ENCODE peak calls at places on chromosomes 3 and 15, in seven cellular contexts. Q, C, F, M, P, R and K are unnamed samples.

GRCh38 chr3:127488141-127488672 is 102.3 kb downstream of the TPRA1 start:
- DNase-seq in C (no peak), P (no peak), M (no peak), R (no peak), Q (no peak), F (no peak), K (no peak)

GRCh38 chr3:183262979-183263378 is 9.9 kb downstream of the B3GNT5 start:
- DNase-seq in R (no peak), M (no peak), F (no peak), Q (no peak), C (no peak), P (no peak), K (no peak)

GRCh38 chr3:33941804-33942203 is 143.4 kb downstream of the PDCD6IP start:
- DNase-seq in R (no peak), M (no peak), P (no peak), C (no peak), F (no peak), Q (no peak), K (no peak)

GRCh38 chr15:38307251-38307650 is 54.6 kb downstream of the SPRED1 start:
- DNase-seq in R (no peak), C (no peak), Q (no peak), M (no peak), F (no peak), P (no peak), K (no peak)

GRCh38 chr3:23648326-23648964 is 157.3 kb upstream of the UBE2E1 start:
- DNase-seq in C (no peak), P (peak; percentile 37), Q (no peak), F (peak; percentile 35), R (no peak), M (peak; percentile 70), K (no peak)

GRCh38 chr3:7546219-7546618 is 685.3 kb downstream of the GRM7 start:
- DNase-seq in F (no peak), Q (no peak), P (peak; percentile 42), R (no peak), C (no peak), M (no peak), K (no peak)

GRCh38 chr3:25441234-25441856 is 13.3 kb downstream of the RARB start:
- DNase-seq in Q (no peak), F (no peak), M (peak; percentile 42), P (no peak), C (no peak), R (no peak), K (no peak)

GRCh38 chr3:46094506-46094905 is 67.2 kb upstream of the XCR1 start:
- DNase-seq in F (no peak), R (no peak), M (no peak), P (no peak), Q (no peak), C (no peak), K (no peak)

GRCh38 chr3:41580274-41580959 is 381.1 kb downstream of the CTNNB1 start:
- DNase-seq in R (no peak), F (no peak), C (no peak), M (no peak), P (no peak), Q (no peak), K (no peak)

GRCh38 chr3:15769256-15769915 is 28.4 kb downstream of the ANKRD28 start:
- DNase-seq in C (no peak), Q (no peak), F (no peak), P (no peak), M (no peak), R (no peak), K (no peak)

GRCh38 chr15:35925634-35926380 is 379.8 kb upstream of the DPH6 start:
- DNase-seq in C (no peak), R (no peak), M (no peak), Q (no peak), P (peak; percentile 47), F (peak; percentile 36), K (no peak)

GRCh38 chr3:179234244-179234643 is 16.7 kb downstream of the KCNMB3 start:
- DNase-seq in Q (no peak), C (no peak), R (no peak), M (no peak), P (no peak), F (no peak), K (no peak)

GRCh38 chr15:50247819-50248650 is 17.5 kb downstream of the HDC start:
- DNase-seq in C (no peak), P (peak; percentile 23), R (peak; percentile 88), Q (peak; percentile 38), M (peak; percentile 63), F (peak; percentile 63), K (no peak)

GRCh38 chr3:189833266-189833665 is 202.1 kb downstream of the TP63 start:
- DNase-seq in P (no peak), Q (no peak), C (no peak), R (no peak), F (no peak), M (no peak), K (no peak)

GRCh38 chr3:160217675-160218074 is 7.5 kb upstream of the C3orf80 start:
- DNase-seq in P (no peak), C (no peak), M (no peak), R (no peak), F (no peak), Q (no peak), K (no peak)

GRCh38 chr15:36814708-36815107 is 235.3 kb downstream of the CDIN1 start:
- DNase-seq in F (no peak), R (no peak), M (no peak), C (no peak), Q (no peak), P (no peak), K (no peak)

GRCh38 chr3:119580148-119580760 is 962 bp downstream of the ADPRH start:
- DNase-seq in Q (no peak), P (no peak), M (peak; percentile 42), F (no peak), C (no peak), R (peak; percentile 87), K (no peak)

GRCh38 chr15:78174398-78174797 is 25.2 kb downstream of the IDH3A start:
- DNase-seq in C (no peak), F (no peak), Q (no peak), R (peak; percentile 80), P (no peak), M (no peak), K (no peak)

GRCh38 chr3:101850327-101851048 is 1.2 kb downstream of the NFKBIZ start:
- DNase-seq in P (peak; percentile 40), F (peak; percentile 53), M (peak; percentile 51), R (no peak), Q (no peak), C (no peak), K (no peak)

GRCh38 chr3:125357032-125357658 is 18.0 kb downstream of the ZNF148 start:
- DNase-seq in Q (peak; percentile 31), M (no peak), C (peak; percentile 57), R (peak; percentile 89), P (no peak), F (peak; percentile 55), K (no peak)

GRCh38 chr15:31197497-31198414 is 96.2 kb upstream of the TRPM1 start:
- DNase-seq in P (no peak), Q (no peak), R (peak; percentile 89), M (peak; percentile 23), C (peak; percentile 65), F (peak; percentile 52), K (no peak)

GRCh38 chr3:110814170-110815007 is 257.2 kb upstream of the NECTIN3 start:
- DNase-seq in R (no peak), P (peak; percentile 98), F (peak; percentile 84), C (no peak), Q (no peak), M (no peak), K (no peak)

GRCh38 chr3:46629571-46630517 is 17.5 kb downstream of the FAM240A start:
- DNase-seq in P (no peak), M (peak; percentile 88), R (peak; percentile 94), F (peak; percentile 81), Q (peak; percentile 65), C (peak; percentile 87), K (peak; percentile 41)

GRCh38 chr3:12046406-12046805 is 42.2 kb downstream of the SYN2 start:
- DNase-seq in C (no peak), Q (no peak), M (peak; percentile 27), R (no peak), P (no peak), F (peak; percentile 10), K (no peak)

GRCh38 chr3:152381881-152382295 is 113.2 kb downstream of the MBNL1 start:
- DNase-seq in F (no peak), M (no peak), P (no peak), Q (no peak), C (no peak), R (no peak), K (no peak)

GRCh38 chr3:122014741-122015140 is 7.3 kb downstream of the ILDR1 start:
- DNase-seq in P (no peak), C (no peak), F (no peak), R (no peak), Q (no peak), M (no peak), K (no peak)

GRCh38 chr15:56244237-56244810 is 645 bp upstream of the RFX7 start:
- DNase-seq in R (peak; percentile 79), F (peak; percentile 62), P (peak; percentile 72), C (peak; percentile 63), M (peak; percentile 75), Q (no peak), K (no peak)

GRCh38 chr15:50816191-50816590 is 50.7 kb upstream of the SPPL2A start:
- DNase-seq in F (peak; percentile 60), C (peak; percentile 63), P (peak; percentile 15), R (no peak), M (no peak), Q (no peak), K (no peak)